ENCODE peak calls at places on chromosomes 6 and 20, in four cellular contexts. One of them, this sample, is unnamed.

GRCh38 chr20:8043687-8044278 is 24.2 kb upstream of the TMX4 start:
- DNase-seq in uterus: no peak
- DNase-seq in dorsolateral prefrontal cortex: no peak
- DNase-seq in DMS53: peak
- DNase-seq in this sample: no peak

GRCh38 chr6:159828074-159828473 is 28.0 kb downstream of the PNLDC1 start:
- DNase-seq in uterus: peak
- DNase-seq in dorsolateral prefrontal cortex: no peak
- DNase-seq in DMS53: no peak
- DNase-seq in this sample: no peak

GRCh38 chr6:162468326-162468725 is 259.2 kb downstream of the PRKN start:
- DNase-seq in uterus: no peak
- DNase-seq in dorsolateral prefrontal cortex: no peak
- DNase-seq in DMS53: no peak
- DNase-seq in this sample: no peak

GRCh38 chr6:109979033-109979921 is 1.2 kb downstream of the GPR6 start:
- DNase-seq in uterus: no peak
- DNase-seq in dorsolateral prefrontal cortex: peak
- DNase-seq in DMS53: peak
- DNase-seq in this sample: no peak

GRCh38 chr6:45677381-45677992 is 299.8 kb upstream of the SUPT3H start:
- DNase-seq in uterus: no peak
- DNase-seq in dorsolateral prefrontal cortex: no peak
- DNase-seq in DMS53: peak
- DNase-seq in this sample: no peak

GRCh38 chr20:10332656-10333421 is 101.2 kb downstream of the MKKS start:
- DNase-seq in uterus: no peak
- DNase-seq in dorsolateral prefrontal cortex: no peak
- DNase-seq in DMS53: no peak
- DNase-seq in this sample: no peak

GRCh38 chr6:111523484-111524166 is 40.6 kb upstream of the REV3L start:
- DNase-seq in uterus: no peak
- DNase-seq in dorsolateral prefrontal cortex: no peak
- DNase-seq in DMS53: no peak
- DNase-seq in this sample: no peak

GRCh38 chr6:52365871-52366540 is 4.1 kb downstream of the PAQR8 start:
- DNase-seq in uterus: no peak
- DNase-seq in dorsolateral prefrontal cortex: no peak
- DNase-seq in DMS53: no peak
- DNase-seq in this sample: no peak

GRCh38 chr20:19291818-19292132 is 79.3 kb downstream of the SLC24A3 start:
- DNase-seq in uterus: no peak
- DNase-seq in dorsolateral prefrontal cortex: no peak
- DNase-seq in DMS53: no peak
- DNase-seq in this sample: no peak

GRCh38 chr6:151288711-151289398 is 49.1 kb downstream of the AKAP12 start:
- DNase-seq in uterus: no peak
- DNase-seq in dorsolateral prefrontal cortex: no peak
- DNase-seq in DMS53: no peak
- DNase-seq in this sample: no peak

GRCh38 chr6:81753709-81754678 is 1.5 kb upstream of the TENT5A start:
- DNase-seq in uterus: peak
- DNase-seq in dorsolateral prefrontal cortex: peak
- DNase-seq in DMS53: peak
- DNase-seq in this sample: no peak

GRCh38 chr6:56764081-56764566 is 121.4 kb upstream of the DST start:
- DNase-seq in uterus: no peak
- DNase-seq in dorsolateral prefrontal cortex: no peak
- DNase-seq in DMS53: peak
- DNase-seq in this sample: peak

GRCh38 chr6:155066371-155066770 is 71.3 kb downstream of the TIAM2 start:
- DNase-seq in uterus: no peak
- DNase-seq in dorsolateral prefrontal cortex: no peak
- DNase-seq in DMS53: no peak
- DNase-seq in this sample: no peak

GRCh38 chr20:17849901-17850673 is 118.5 kb downstream of the SNX5 start:
- DNase-seq in uterus: peak
- DNase-seq in dorsolateral prefrontal cortex: no peak
- DNase-seq in DMS53: peak
- DNase-seq in this sample: no peak

GRCh38 chr20:10609276-10609675 is 64.5 kb downstream of the JAG1 start:
- DNase-seq in uterus: peak
- DNase-seq in dorsolateral prefrontal cortex: no peak
- DNase-seq in DMS53: no peak
- DNase-seq in this sample: no peak

GRCh38 chr6:44228031-44228430 is 4.6 kb downstream of the SLC29A1 start:
- DNase-seq in uterus: no peak
- DNase-seq in dorsolateral prefrontal cortex: no peak
- DNase-seq in DMS53: no peak
- DNase-seq in this sample: no peak